ENCODE peak calls at places on chromosomes 6 and 20, in eight cellular contexts. S, X, C, Q, R, J, B and M are unnamed samples.

GRCh38 chr6:30646450-30647038 is 389 bp upstream of the C6orf136 start:
- DNase-seq in S (no peak), X (peak; percentile 95), C (no peak), Q (peak; percentile 88), R (no peak), J (peak; percentile 75), B (no peak), M (peak; percentile 84)

GRCh38 chr6:41626917-41627316 is 11.4 kb upstream of the MDFI start:
- DNase-seq in S (no peak), X (no peak), C (no peak), Q (no peak), R (no peak), J (no peak), B (no peak), M (no peak)

GRCh38 chr20:63498950-63499332 is at the start of gene EEF1A2:
- DNase-seq in S (no peak), X (peak; percentile 67), C (no peak), Q (no peak), R (no peak), J (no peak), B (no peak), M (peak; percentile 65)

GRCh38 chr20:10492065-10492464 is 57.0 kb downstream of the SLX4IP start:
- DNase-seq in S (peak; percentile 70), X (no peak), C (no peak), Q (no peak), R (no peak), J (no peak), B (no peak), M (no peak)

GRCh38 chr6:42963855-42964605 is 3.5 kb downstream of the GNMT start:
- DNase-seq in S (peak; percentile 58), X (no peak), C (no peak), Q (no peak), R (peak; percentile 35), J (no peak), B (peak; percentile 42), M (no peak)

GRCh38 chr6:140537211-140537610 is 1162.8 kb upstream of the CITED2 start:
- DNase-seq in S (peak; percentile 7), X (no peak), C (no peak), Q (no peak), R (no peak), J (no peak), B (no peak), M (no peak)

GRCh38 chr6:158605266-158605878 is 39.2 kb downstream of the DYNLT1 start:
- DNase-seq in S (peak; percentile 77), X (no peak), C (peak; percentile 50), Q (no peak), R (peak; percentile 57), J (peak; percentile 25), B (peak; percentile 63), M (no peak)

GRCh38 chr6:91213229-91213901 is 626.5 kb upstream of the MAP3K7 start:
- DNase-seq in S (no peak), X (no peak), C (no peak), Q (no peak), R (no peak), J (no peak), B (no peak), M (no peak)

GRCh38 chr6:3592371-3592941 is 135.6 kb upstream of the SLC22A23 start:
- DNase-seq in S (peak; percentile 93), X (no peak), C (no peak), Q (no peak), R (no peak), J (no peak), B (no peak), M (no peak)

GRCh38 chr20:46694484-46694883 is 5.2 kb upstream of the TP53RK start:
- DNase-seq in S (peak; percentile 43), X (no peak), C (no peak), Q (no peak), R (no peak), J (no peak), B (no peak), M (no peak)

GRCh38 chr20:22438346-22438745 is 146.0 kb downstream of the FOXA2 start:
- DNase-seq in S (no peak), X (no peak), C (no peak), Q (no peak), R (no peak), J (no peak), B (no peak), M (no peak)

GRCh38 chr6:167824591-167825041 is 2.1 kb upstream of the AFDN start:
- DNase-seq in S (peak; percentile 25), X (no peak), C (no peak), Q (no peak), R (no peak), J (no peak), B (no peak), M (no peak)

GRCh38 chr6:169470790-169471189 is 217.1 kb upstream of the THBS2 start:
- DNase-seq in S (no peak), X (no peak), C (no peak), Q (no peak), R (no peak), J (no peak), B (no peak), M (no peak)

GRCh38 chr6:169474362-169474761 is 220.7 kb upstream of the THBS2 start:
- DNase-seq in S (no peak), X (no peak), C (no peak), Q (no peak), R (no peak), J (no peak), B (no peak), M (no peak)

GRCh38 chr6:169469028-169469427 is 215.4 kb upstream of the THBS2 start:
- DNase-seq in S (no peak), X (no peak), C (no peak), Q (no peak), R (no peak), J (no peak), B (no peak), M (no peak)

GRCh38 chr6:169473663-169474062 is 220.0 kb upstream of the THBS2 start:
- DNase-seq in S (no peak), X (no peak), C (no peak), Q (no peak), R (no peak), J (no peak), B (no peak), M (no peak)

DNA sequence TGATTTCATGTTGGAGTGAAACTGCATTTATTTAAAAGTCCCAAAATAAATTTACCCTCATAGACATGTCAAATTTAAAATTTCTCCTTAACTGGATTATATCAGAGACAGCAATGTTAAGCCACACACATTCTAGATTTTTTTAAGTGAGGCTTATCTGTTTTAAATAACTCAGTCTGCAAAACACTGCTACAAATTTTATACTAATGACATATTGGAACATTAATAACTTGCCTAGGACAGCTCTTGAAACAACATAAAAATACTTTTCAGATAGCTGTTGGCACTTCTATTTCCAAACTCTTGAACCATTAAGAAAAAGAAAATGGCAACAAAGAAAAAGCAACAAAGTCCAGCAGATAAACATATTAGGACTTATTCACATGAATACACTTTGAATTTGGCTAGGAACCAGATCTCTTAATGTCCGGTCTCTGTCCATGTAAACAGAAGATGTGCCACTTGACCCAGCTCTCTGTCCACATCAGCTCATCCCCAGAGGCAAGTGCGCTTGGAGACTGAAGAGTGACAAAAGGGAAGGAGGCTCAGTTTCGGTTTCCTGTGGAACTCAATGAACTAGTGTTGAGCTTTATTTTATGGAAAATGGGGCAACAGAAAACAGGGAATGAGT is 219.3 kb upstream of the THBS2 start:
- DNase-seq in S (no peak), X (no peak), C (no peak), Q (no peak), R (no peak), J (no peak), B (no peak), M (no peak)
- H3K9me3 ChIP-seq in S (peaks cover 2% of the 10 kb centered on the region), X (peaks cover 45% of the 10 kb centered on the region), C (no peaks in the 10 kb centered on the region), Q (peaks cover 20% of the 10 kb centered on the region), R (peaks cover 40% of the 10 kb centered on the region), J (no peaks in the 10 kb centered on the region), B (no peaks in the 10 kb centered on the region), M (no peaks in the 10 kb centered on the region)

DNA sequence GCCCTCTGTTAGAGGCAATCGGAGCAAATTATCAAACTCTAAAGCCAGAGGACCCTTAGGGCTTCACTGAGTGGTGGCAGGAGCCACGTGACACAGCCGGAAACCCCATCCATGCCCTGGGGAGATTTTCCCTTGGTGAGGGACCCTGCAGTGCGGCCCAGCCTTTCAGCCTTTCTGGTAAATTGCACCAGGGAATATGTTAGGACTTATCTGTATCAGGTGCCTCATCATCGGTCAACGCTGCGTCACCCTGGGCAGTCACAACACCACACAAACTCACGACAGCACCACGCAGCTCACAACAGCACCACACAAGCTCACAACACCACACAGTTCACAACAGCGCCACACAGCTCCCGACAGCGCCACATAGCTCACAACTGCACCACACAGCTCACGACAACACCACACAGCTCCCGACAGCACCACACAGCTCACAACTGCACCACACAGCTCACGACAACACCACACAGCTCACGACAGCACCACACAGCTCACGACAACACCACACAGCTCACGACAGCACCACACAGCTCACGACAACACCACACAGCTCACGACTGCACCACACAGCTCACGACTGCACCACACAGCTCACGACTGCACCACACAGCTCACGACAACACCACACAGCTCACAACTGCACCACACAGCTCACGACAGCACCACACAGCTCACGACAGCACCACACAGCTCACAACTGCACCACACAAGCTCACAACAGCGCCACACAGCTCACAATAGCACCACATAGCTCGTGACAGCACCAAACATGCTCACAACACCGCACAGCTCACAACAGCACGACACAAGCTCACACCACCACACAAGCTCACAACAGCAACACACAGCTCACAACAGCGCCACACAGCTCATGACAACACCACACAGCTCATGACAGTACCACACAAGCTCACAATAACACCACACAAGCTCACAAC is 199.0 kb downstream of the DLL1 start:
- DNase-seq in S (no peak), X (peak; percentile 10), C (peak; percentile 4), Q (no peak), R (no peak), J (no peak), B (no peak), M (no peak)
- H3K9me3 ChIP-seq in S (peaks cover 59% of the 10 kb centered on the region), X (no peaks in the 10 kb centered on the region), C (no peaks in the 10 kb centered on the region), Q (no peaks in the 10 kb centered on the region), R (no peaks in the 10 kb centered on the region), J (no peaks in the 10 kb centered on the region), B (no peaks in the 10 kb centered on the region), M (no peaks in the 10 kb centered on the region)

DNA sequence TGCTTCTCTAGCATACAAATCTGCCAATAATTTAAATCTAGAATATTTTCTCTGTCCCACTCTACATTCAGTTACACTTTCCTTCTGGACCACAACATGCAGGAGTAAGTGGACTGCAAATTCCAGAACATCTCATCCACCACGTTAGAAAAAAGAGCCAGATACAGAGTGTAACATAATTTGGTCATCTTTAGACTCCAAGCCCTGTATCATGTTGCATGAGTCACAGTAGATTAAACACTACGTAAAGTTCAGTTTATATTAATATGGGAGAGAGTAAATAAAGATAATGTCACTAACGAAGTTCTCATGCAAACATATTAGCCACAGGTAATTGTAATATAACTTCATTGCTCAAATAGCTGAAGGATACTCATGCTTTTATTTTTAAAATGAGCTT is 327.0 kb downstream of the C6orf118 start:
- DNase-seq in S (peak; percentile 0), X (no peak), C (no peak), Q (no peak), R (no peak), J (no peak), B (no peak), M (no peak)
- H3K9me3 ChIP-seq in S (peaks cover 4% of the 10 kb centered on the region), X (no peaks in the 10 kb centered on the region), C (no peaks in the 10 kb centered on the region), Q (no peaks in the 10 kb centered on the region), R (no peaks in the 10 kb centered on the region), J (no peaks in the 10 kb centered on the region), B (no peaks in the 10 kb centered on the region), M (no peaks in the 10 kb centered on the region)

DNA sequence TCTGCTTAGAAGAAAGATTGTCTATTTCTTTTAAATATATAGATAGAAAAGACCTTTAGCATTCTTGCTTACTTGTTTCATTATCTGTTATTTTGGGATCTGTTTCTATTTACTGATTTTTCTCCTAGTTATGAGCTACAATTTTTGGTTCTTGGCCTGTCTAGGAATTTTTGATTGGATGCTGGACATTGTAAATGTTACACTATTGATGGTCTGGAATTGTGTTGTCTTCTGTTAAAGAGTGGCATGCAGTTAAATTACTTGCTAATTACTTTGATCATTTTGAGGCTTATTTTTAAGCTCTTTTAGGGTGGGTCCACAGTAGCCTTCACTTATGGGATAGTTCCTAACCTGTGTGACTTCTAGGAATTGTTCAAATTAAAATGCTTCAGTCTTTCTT is 66.4 kb upstream of the NNAT start:
- DNase-seq in S (no peak), X (no peak), C (no peak), Q (no peak), R (no peak), J (no peak), B (no peak), M (no peak)
- H3K9me3 ChIP-seq in S (peaks cover 21% of the 10 kb centered on the region), X (peaks cover 50% of the 10 kb centered on the region), C (peaks cover 3% of the 10 kb centered on the region), Q (peaks cover 14% of the 10 kb centered on the region), R (peaks cover 12% of the 10 kb centered on the region), J (no peaks in the 10 kb centered on the region), B (no peaks in the 10 kb centered on the region), M (peaks cover 12% of the 10 kb centered on the region)